ENCODE peak calls at places on chromosomes 16 and 17, in ten cellular contexts. X is ovary, S is hepatocyte, I is neural progenitor cell, P is body of pancreas, E is mucosa of descending colon, G is GM23338, Z is thoracic aorta, J is ascending aorta, A is esophagus squamous epithelium. K is an unnamed sample. For H3K4me1, the result is how much of the 10 kb centered on the place peaks cover.

GRCh38 chr16:89175280-89176146 is 4.0 kb downstream of the CDH15 start:
- DNase-seq in G (no peak), X (no peak), P (no peak), S (no peak), E (no peak), A (no peak), Z (no peak), I (no peak), J (no peak), K (no peak)

GRCh38 chr17:82323514-82324234 is 6.3 kb upstream of the CD7 start:
- DNase-seq in I (no peak), Z (no peak), P (no peak), J (no peak), E (peak), G (no peak), A (no peak), X (no peak), S (no peak), K (no peak)

GRCh38 chr17:7704601-7705268 is at the start of gene EFNB3:
- DNase-seq in I (peak), Z (no peak), A (no peak), E (no peak), G (peak), J (no peak), S (peak), X (peak), P (peak), K (no peak)

GRCh38 chr17:74840989-74841666 is 18.6 kb downstream of the GRIN2C start:
- DNase-seq in E (no peak), J (no peak), G (peak), I (peak), X (peak), A (no peak), S (no peak), P (no peak), Z (no peak), K (no peak)

GRCh38 chr16:19294156-19294649 is 8.7 kb downstream of the CLEC19A start:
- DNase-seq in G (no peak), I (no peak), Z (no peak), A (no peak), S (peak), P (peak), X (no peak), E (no peak), J (peak), K (no peak)

GRCh38 chr17:57068222-57068658 is 16.8 kb upstream of the AKAP1 start:
- DNase-seq in I (no peak), P (no peak), J (no peak), A (no peak), E (no peak), Z (no peak), G (peak), S (peak), X (no peak), K (no peak)

GRCh38 chr16:64475627-64476351 is 646.1 kb downstream of the CDH11 start:
- DNase-seq in X (no peak), P (no peak), E (no peak), S (peak), I (no peak), G (no peak), J (no peak), Z (no peak), A (no peak), K (no peak)

GRCh38 chr17:18191967-18192366 is 8.3 kb downstream of the ALKBH5 start:
- DNase-seq in P (no peak), X (no peak), S (no peak), A (no peak), I (no peak), E (no peak), J (no peak), Z (no peak), G (peak), K (no peak)

GRCh38 chr16:73713301-73713700 is 583.3 kb upstream of the PSMD7 start:
- DNase-seq in S (no peak), J (no peak), Z (no peak), A (no peak), E (no peak), X (no peak), G (no peak), P (no peak), I (no peak), K (no peak)

GRCh38 chr17:68057531-68057952 is 22.0 kb downstream of the KPNA2 start:
- DNase-seq in J (no peak), X (no peak), P (no peak), A (no peak), I (no peak), E (no peak), S (no peak), Z (no peak), G (peak), K (peak)

GRCh38 chr17:58112970-58113631 is 29.9 kb downstream of the DYNLL2 start:
- DNase-seq in S (peak), A (no peak), E (peak), Z (peak), P (peak), I (peak), G (peak), J (peak), X (peak), K (peak)

GRCh38 chr17:31274252-31274651 is 22.8 kb downstream of the OMG start:
- DNase-seq in I (no peak), J (no peak), Z (no peak), P (no peak), X (no peak), E (no peak), A (no peak), S (peak), G (no peak), K (no peak)

GRCh38 chr17:22669721-22670120 is 977.4 kb downstream of the KCNJ18 start:
- DNase-seq in I (no peak), J (no peak), Z (no peak), A (no peak), P (no peak), X (no peak), G (no peak), E (no peak), S (no peak), K (no peak)

GRCh38 chr16:65782537-65783290 is 583.8 kb upstream of the CDH5 start:
- DNase-seq in G (no peak), E (no peak), P (no peak), X (no peak), A (no peak), Z (no peak), J (no peak), S (no peak), I (no peak), K (no peak)

GRCh38 chr16:11052080-11052808 is 107.9 kb downstream of the CLEC16A start:
- DNase-seq in E (no peak), Z (no peak), J (no peak), S (no peak), X (peak), P (no peak), A (no peak), G (no peak), I (no peak), K (no peak)

GRCh38 chr17:45077643-45078042 is 16.5 kb downstream of the NMT1 start:
- DNase-seq in E (no peak), Z (no peak), A (no peak), P (no peak), I (no peak), S (no peak), G (no peak), J (no peak), X (no peak), K (no peak)

GRCh38 chr16:70715113-70715711 is 29.4 kb upstream of the MTSS2 start:
- DNase-seq in Z (peak), S (peak), X (peak), J (peak), I (no peak), G (no peak), P (peak), A (no peak), E (peak), K (peak)

GRCh38 chr16:27318399-27319256 is 4.9 kb downstream of the IL4R start:
- DNase-seq in J (peak), A (no peak), I (no peak), S (peak), E (peak), Z (no peak), P (no peak), G (no peak), X (peak), K (no peak)

GRCh38 chr17:69043098-69043497 is 17.6 kb downstream of the ABCA9 start:
- DNase-seq in I (no peak), A (no peak), X (no peak), E (no peak), J (no peak), P (no peak), Z (no peak), G (no peak), S (no peak), K (no peak)

GRCh38 chr16:55000595-55000994 is 69.9 kb downstream of the IRX5 start:
- DNase-seq in P (no peak), I (no peak), A (no peak), X (no peak), S (peak), J (no peak), E (no peak), Z (no peak), G (no peak), K (no peak)

GRCh38 chr16:81519298-81520150 is 74.9 kb downstream of the CMIP start:
- DNase-seq in J (no peak), X (no peak), Z (no peak), A (no peak), I (no peak), P (no peak), E (peak), S (no peak), G (no peak), K (no peak)

GRCh38 chr16:79751785-79752184 is 151.2 kb upstream of the MAF start:
- DNase-seq in S (no peak), A (no peak), J (no peak), X (peak), I (no peak), Z (peak), P (peak), G (no peak), E (no peak), K (no peak)

GRCh38 chr16:83602797-83603735 is 204.7 kb upstream of the HSBP1 start:
- DNase-seq in J (no peak), G (peak), E (no peak), I (no peak), S (no peak), P (no peak), A (no peak), X (no peak), Z (no peak), K (no peak)

GRCh38 chr16:22977294-22977697 is 163.3 kb downstream of the HS3ST2 start:
- DNase-seq in A (no peak), X (no peak), E (no peak), G (peak), Z (no peak), P (no peak), J (no peak), I (peak), S (no peak), K (no peak)
- TF ChIP-seq CTCF in A (peak), X (no peak), E (no peak), G (peak), Z (no peak), P (no peak), J (no peak), I (peak), S (peak), K (no peak)

GRCh38 chr16:85437161-85438052 is 175.7 kb upstream of the GSE1 start:
- DNase-seq in Z (no peak), G (peak), X (peak), A (no peak), J (no peak), E (peak), S (peak), P (peak), I (peak), K (peak)

GRCh38 chr16:85440744-85441143 is 172.4 kb upstream of the GSE1 start:
- DNase-seq in E (no peak), A (no peak), G (no peak), S (no peak), P (no peak), Z (no peak), I (no peak), J (no peak), X (no peak), K (no peak)

GRCh38 chr16:85436636-85437160 is 176.4 kb upstream of the GSE1 start:
- DNase-seq in J (no peak), X (peak), Z (no peak), S (peak), I (peak), A (no peak), P (peak), E (peak), G (peak), K (peak)

GRCh38 chr16:85441189-85441889 is 171.8 kb upstream of the GSE1 start:
- DNase-seq in P (no peak), A (no peak), J (no peak), S (no peak), Z (no peak), X (no peak), G (peak), I (peak), E (no peak), K (no peak)

GRCh38 chr16:85438981-85439639 is 174.0 kb upstream of the GSE1 start:
- DNase-seq in G (no peak), X (no peak), P (no peak), S (no peak), Z (no peak), I (no peak), J (no peak), A (no peak), E (no peak), K (no peak)
- H3K4me1 ChIP-seq in G (under half), X (under half), P (under half), S (under half), Z (under half), I (under half), J (under half), A (under half), E (under half), K (under half)

GRCh38 chr17:79052131-79052530 is 22.5 kb upstream of the ENGASE start:
- DNase-seq in Z (no peak), J (no peak), E (no peak), I (no peak), X (no peak), P (no peak), S (no peak), G (no peak), A (no peak), K (no peak)
- H3K4me3 ChIP-seq in Z (no peak), J (no peak), E (no peak), I (no peak), X (no peak), P (no peak), S (no peak), G (no peak), A (no peak), K (no peak)

GRCh38 chr17:41904242-41904841 is 14.4 kb downstream of the ACLY start:
- DNase-seq in J (no peak), E (no peak), S (no peak), X (no peak), G (no peak), P (no peak), A (no peak), Z (no peak), I (no peak), K (no peak)

GRCh38 chr17:41907185-41907556 is 11.6 kb downstream of the ACLY start:
- DNase-seq in G (no peak), E (no peak), X (no peak), I (no peak), A (no peak), J (no peak), S (no peak), Z (no peak), P (no peak), K (no peak)

GRCh38 chr17:41907633-41908539 is 10.9 kb downstream of the ACLY start:
- DNase-seq in S (peak), P (peak), X (no peak), G (no peak), E (no peak), A (no peak), Z (no peak), I (no peak), J (no peak), K (no peak)

GRCh38 chr17:41906465-41907184 is 12.1 kb downstream of the ACLY start:
- DNase-seq in J (no peak), X (no peak), E (no peak), A (no peak), G (no peak), P (no peak), Z (no peak), I (no peak), S (no peak), K (no peak)

GRCh38 chr17:41905172-41905571 is 13.6 kb downstream of the ACLY start:
- DNase-seq in P (no peak), A (no peak), J (no peak), G (no peak), X (no peak), I (no peak), S (no peak), Z (no peak), E (no peak), K (no peak)
- TF ChIP-seq CTCF in P (no peak), A (no peak), J (no peak), G (no peak), X (no peak), I (no peak), S (no peak), Z (no peak), E (no peak), K (no peak)

GRCh38 chr17:47993964-47994363 is 23.1 kb downstream of the CDK5RAP3 start:
- DNase-seq in I (no peak), X (no peak), A (no peak), J (no peak), G (no peak), P (peak), S (no peak), Z (no peak), E (no peak), K (no peak)
- H3K4me1 ChIP-seq in I (half or more), X (under half), A (under half), J (under half), G (under half), P (under half), S (under half), Z (under half), E (under half), K (under half)

K was measured in stomach.